ENCODE peak calls at places on chromosomes 6 and 20, in eight cellular contexts. One of them, this sample, is unnamed.
A peak's percentile ranks its signal among the peaks of the same experiment; 100 is the strongest.

GRCh38 chr6:132650413-132650812 is 8.6 kb downstream of the TAAR1 start:
- DNase-seq in foreskin keratinocyte: peak; percentile 38
- DNase-seq in CD4-positive, alpha-beta T cell: no peak
- DNase-seq in GM03348: no peak
- DNase-seq in iris pigment epithelial cell: peak; percentile 5
- DNase-seq in LoVo: no peak
- DNase-seq in hypothalamus: no peak
- DNase-seq in NCI-H1092: no peak
- DNase-seq in this sample: no peak

GRCh38 chr20:44814937-44815336 is 4.6 kb upstream of the RIMS4 start:
- DNase-seq in foreskin keratinocyte: no peak
- DNase-seq in CD4-positive, alpha-beta T cell: no peak
- DNase-seq in GM03348: no peak
- DNase-seq in iris pigment epithelial cell: no peak
- DNase-seq in LoVo: no peak
- DNase-seq in hypothalamus: no peak
- DNase-seq in NCI-H1092: no peak
- DNase-seq in this sample: no peak

GRCh38 chr6:135397172-135397952 is 100.2 kb downstream of the AHI1 start:
- DNase-seq in foreskin keratinocyte: no peak
- DNase-seq in CD4-positive, alpha-beta T cell: no peak
- DNase-seq in GM03348: no peak
- DNase-seq in iris pigment epithelial cell: no peak
- DNase-seq in LoVo: no peak
- DNase-seq in hypothalamus: no peak
- DNase-seq in NCI-H1092: no peak
- DNase-seq in this sample: no peak

GRCh38 chr6:15690451-15690961 is 27.7 kb upstream of the DTNBP1 start:
- DNase-seq in foreskin keratinocyte: no peak
- DNase-seq in CD4-positive, alpha-beta T cell: no peak
- DNase-seq in GM03348: no peak
- DNase-seq in iris pigment epithelial cell: no peak
- DNase-seq in LoVo: no peak
- DNase-seq in hypothalamus: no peak
- DNase-seq in NCI-H1092: no peak
- DNase-seq in this sample: no peak

GRCh38 chr6:118283759-118284158 is 264.3 kb upstream of the PLN start:
- DNase-seq in foreskin keratinocyte: peak; percentile 9
- DNase-seq in CD4-positive, alpha-beta T cell: peak; percentile 40
- DNase-seq in GM03348: peak; percentile 54
- DNase-seq in iris pigment epithelial cell: peak; percentile 61
- DNase-seq in LoVo: peak; percentile 46
- DNase-seq in hypothalamus: no peak
- DNase-seq in NCI-H1092: peak; percentile 63
- DNase-seq in this sample: peak; percentile 52

GRCh38 chr6:31513456-31514165 is 15.2 kb upstream of the MCCD1 start:
- DNase-seq in foreskin keratinocyte: no peak
- DNase-seq in CD4-positive, alpha-beta T cell: no peak
- DNase-seq in GM03348: no peak
- DNase-seq in iris pigment epithelial cell: no peak
- DNase-seq in LoVo: no peak
- DNase-seq in hypothalamus: no peak
- DNase-seq in NCI-H1092: no peak
- DNase-seq in this sample: no peak

GRCh38 chr20:17557675-17558006 is 12.2 kb upstream of the DSTN start:
- DNase-seq in foreskin keratinocyte: peak; percentile 83
- DNase-seq in CD4-positive, alpha-beta T cell: no peak
- DNase-seq in GM03348: peak; percentile 41
- DNase-seq in iris pigment epithelial cell: peak; percentile 91
- DNase-seq in LoVo: peak; percentile 53
- DNase-seq in hypothalamus: no peak
- DNase-seq in NCI-H1092: no peak
- DNase-seq in this sample: peak; percentile 61

GRCh38 chr6:45625191-45625664 is 247.5 kb upstream of the SUPT3H start:
- DNase-seq in foreskin keratinocyte: no peak
- DNase-seq in CD4-positive, alpha-beta T cell: no peak
- DNase-seq in GM03348: peak; percentile 34
- DNase-seq in iris pigment epithelial cell: peak; percentile 79
- DNase-seq in LoVo: no peak
- DNase-seq in hypothalamus: no peak
- DNase-seq in NCI-H1092: no peak
- DNase-seq in this sample: no peak

GRCh38 chr6:159077123-159077522 is 32.3 kb upstream of the TAGAP start:
- DNase-seq in foreskin keratinocyte: no peak
- DNase-seq in CD4-positive, alpha-beta T cell: no peak
- DNase-seq in GM03348: no peak
- DNase-seq in iris pigment epithelial cell: no peak
- DNase-seq in LoVo: no peak
- DNase-seq in hypothalamus: no peak
- DNase-seq in NCI-H1092: no peak
- DNase-seq in this sample: no peak

GRCh38 chr6:46704562-46704961 is 16.9 kb downstream of the TDRD6 start:
- DNase-seq in foreskin keratinocyte: no peak
- DNase-seq in CD4-positive, alpha-beta T cell: no peak
- DNase-seq in GM03348: no peak
- DNase-seq in iris pigment epithelial cell: peak; percentile 11
- DNase-seq in LoVo: peak; percentile 12
- DNase-seq in hypothalamus: no peak
- DNase-seq in NCI-H1092: no peak
- DNase-seq in this sample: no peak

GRCh38 chr6:6699741-6700367 is 111.3 kb downstream of the LY86 start:
- DNase-seq in foreskin keratinocyte: peak; percentile 98
- DNase-seq in CD4-positive, alpha-beta T cell: no peak
- DNase-seq in GM03348: peak; percentile 92
- DNase-seq in iris pigment epithelial cell: peak; percentile 94
- DNase-seq in LoVo: peak; percentile 97
- DNase-seq in hypothalamus: peak; percentile 49
- DNase-seq in NCI-H1092: peak; percentile 67
- DNase-seq in this sample: peak; percentile 84

GRCh38 chr6:36347635-36348034 is 10.9 kb upstream of the BNIP5 start:
- DNase-seq in foreskin keratinocyte: no peak
- DNase-seq in CD4-positive, alpha-beta T cell: no peak
- DNase-seq in GM03348: no peak
- DNase-seq in iris pigment epithelial cell: peak; percentile 72
- DNase-seq in LoVo: no peak
- DNase-seq in hypothalamus: no peak
- DNase-seq in NCI-H1092: no peak
- DNase-seq in this sample: no peak

GRCh38 chr6:144285548-144285797 is 338 bp downstream of the UTRN start:
- DNase-seq in foreskin keratinocyte: no peak
- DNase-seq in CD4-positive, alpha-beta T cell: no peak
- DNase-seq in GM03348: no peak
- DNase-seq in iris pigment epithelial cell: no peak
- DNase-seq in LoVo: no peak
- DNase-seq in hypothalamus: no peak
- DNase-seq in NCI-H1092: no peak
- DNase-seq in this sample: no peak

GRCh38 chr6:159836294-159837140 is 36.4 kb downstream of the PNLDC1 start:
- DNase-seq in foreskin keratinocyte: no peak
- DNase-seq in CD4-positive, alpha-beta T cell: no peak
- DNase-seq in GM03348: no peak
- DNase-seq in iris pigment epithelial cell: no peak
- DNase-seq in LoVo: no peak
- DNase-seq in hypothalamus: no peak
- DNase-seq in NCI-H1092: no peak
- DNase-seq in this sample: peak; percentile 10

GRCh38 chr6:16690244-16691142 is 70.8 kb downstream of the ATXN1 start:
- DNase-seq in foreskin keratinocyte: no peak
- DNase-seq in CD4-positive, alpha-beta T cell: no peak
- DNase-seq in GM03348: no peak
- DNase-seq in iris pigment epithelial cell: peak; percentile 81
- DNase-seq in LoVo: no peak
- DNase-seq in hypothalamus: no peak
- DNase-seq in NCI-H1092: no peak
- DNase-seq in this sample: no peak

GRCh38 chr6:24802271-24803059 is 3.7 kb upstream of the ARMH2 start:
- DNase-seq in foreskin keratinocyte: no peak
- DNase-seq in CD4-positive, alpha-beta T cell: no peak
- DNase-seq in GM03348: peak; percentile 36
- DNase-seq in iris pigment epithelial cell: no peak
- DNase-seq in LoVo: peak; percentile 26
- DNase-seq in hypothalamus: no peak
- DNase-seq in NCI-H1092: no peak
- DNase-seq in this sample: no peak

GRCh38 chr6:136823128-136823660 is 802 bp downstream of the PEX7 start:
- DNase-seq in foreskin keratinocyte: no peak
- DNase-seq in CD4-positive, alpha-beta T cell: peak; percentile 13
- DNase-seq in GM03348: no peak
- DNase-seq in iris pigment epithelial cell: no peak
- DNase-seq in LoVo: no peak
- DNase-seq in hypothalamus: no peak
- DNase-seq in NCI-H1092: no peak
- DNase-seq in this sample: no peak

GRCh38 chr20:24811020-24811419 is 138.0 kb upstream of the CST7 start:
- DNase-seq in foreskin keratinocyte: no peak
- DNase-seq in CD4-positive, alpha-beta T cell: no peak
- DNase-seq in GM03348: no peak
- DNase-seq in iris pigment epithelial cell: no peak
- DNase-seq in LoVo: no peak
- DNase-seq in hypothalamus: no peak
- DNase-seq in NCI-H1092: no peak
- DNase-seq in this sample: no peak

GRCh38 chr20:4289875-4290274 is 274.5 kb upstream of the RNF24 start:
- DNase-seq in foreskin keratinocyte: no peak
- DNase-seq in CD4-positive, alpha-beta T cell: no peak
- DNase-seq in GM03348: no peak
- DNase-seq in iris pigment epithelial cell: no peak
- DNase-seq in LoVo: no peak
- DNase-seq in hypothalamus: no peak
- DNase-seq in NCI-H1092: no peak
- DNase-seq in this sample: no peak

GRCh38 chr6:105978113-105978512 is 108.0 kb upstream of the PRDM1 start:
- DNase-seq in foreskin keratinocyte: no peak
- DNase-seq in CD4-positive, alpha-beta T cell: no peak
- DNase-seq in GM03348: no peak
- DNase-seq in iris pigment epithelial cell: no peak
- DNase-seq in LoVo: no peak
- DNase-seq in hypothalamus: no peak
- DNase-seq in NCI-H1092: no peak
- DNase-seq in this sample: no peak

GRCh38 chr20:38334016-38334415 is 12.3 kb upstream of the LBP start:
- DNase-seq in foreskin keratinocyte: no peak
- DNase-seq in CD4-positive, alpha-beta T cell: no peak
- DNase-seq in GM03348: no peak
- DNase-seq in iris pigment epithelial cell: no peak
- DNase-seq in LoVo: no peak
- DNase-seq in hypothalamus: no peak
- DNase-seq in NCI-H1092: no peak
- DNase-seq in this sample: no peak

GRCh38 chr20:50999355-50999754 is 23.6 kb downstream of the KCNG1 start:
- DNase-seq in foreskin keratinocyte: no peak
- DNase-seq in CD4-positive, alpha-beta T cell: no peak
- DNase-seq in GM03348: no peak
- DNase-seq in iris pigment epithelial cell: no peak
- DNase-seq in LoVo: no peak
- DNase-seq in hypothalamus: no peak
- DNase-seq in NCI-H1092: no peak
- DNase-seq in this sample: no peak

GRCh38 chr6:34484899-34485298 is 19.0 kb downstream of the PACSIN1 start:
- DNase-seq in foreskin keratinocyte: peak; percentile 82
- DNase-seq in CD4-positive, alpha-beta T cell: peak; percentile 58
- DNase-seq in GM03348: no peak
- DNase-seq in iris pigment epithelial cell: no peak
- DNase-seq in LoVo: peak; percentile 38
- DNase-seq in hypothalamus: no peak
- DNase-seq in NCI-H1092: no peak
- DNase-seq in this sample: no peak

GRCh38 chr6:169724554-169725269 is 412 bp upstream of the PHF10 start:
- DNase-seq in foreskin keratinocyte: no peak
- DNase-seq in CD4-positive, alpha-beta T cell: peak; percentile 59
- DNase-seq in GM03348: peak; percentile 59
- DNase-seq in iris pigment epithelial cell: no peak
- DNase-seq in LoVo: no peak
- DNase-seq in hypothalamus: peak; percentile 50
- DNase-seq in NCI-H1092: peak; percentile 82
- DNase-seq in this sample: no peak

GRCh38 chr20:47392015-47392720 is 35.7 kb upstream of the ZMYND8 start:
- DNase-seq in foreskin keratinocyte: peak; percentile 96
- DNase-seq in CD4-positive, alpha-beta T cell: no peak
- DNase-seq in GM03348: peak; percentile 83
- DNase-seq in iris pigment epithelial cell: peak; percentile 97
- DNase-seq in LoVo: peak; percentile 75
- DNase-seq in hypothalamus: no peak
- DNase-seq in NCI-H1092: no peak
- DNase-seq in this sample: peak; percentile 20